ENCODE peak calls at places on chromosomes 5 and 9, in seven cellular contexts. One of them, this sample, is unnamed.

GRCh38 chr5:82749453-82749852 is 327.7 kb downstream of the TMEM167A start:
- DNase-seq in HCT116: no peak
- DNase-seq in HepG2: no peak
- DNase-seq in H1: no peak
- DNase-seq in GM12878: no peak
- DNase-seq in K562: no peak
- DNase-seq in SK-N-SH: peak
- DNase-seq in this sample: no peak

GRCh38 chr9:84315278-84315877 is 25.2 kb downstream of the SLC28A3 start:
- DNase-seq in HCT116: peak
- DNase-seq in HepG2: peak
- DNase-seq in H1: peak
- DNase-seq in GM12878: no peak
- DNase-seq in K562: peak
- DNase-seq in SK-N-SH: peak
- DNase-seq in this sample: peak

GRCh38 chr5:74667396-74667795 is 17.6 kb upstream of the HEXB start:
- DNase-seq in HCT116: no peak
- DNase-seq in HepG2: no peak
- DNase-seq in H1: no peak
- DNase-seq in GM12878: no peak
- DNase-seq in K562: no peak
- DNase-seq in SK-N-SH: no peak
- DNase-seq in this sample: no peak

GRCh38 chr5:170503970-170504525 is at the start of gene KCNIP1:
- DNase-seq in HCT116: no peak
- DNase-seq in HepG2: no peak
- DNase-seq in H1: peak
- DNase-seq in GM12878: no peak
- DNase-seq in K562: no peak
- DNase-seq in SK-N-SH: peak
- DNase-seq in this sample: no peak

GRCh38 chr9:69542048-69542447 is 130.1 kb downstream of the APBA1 start:
- DNase-seq in HCT116: no peak
- DNase-seq in HepG2: no peak
- DNase-seq in H1: no peak
- DNase-seq in GM12878: no peak
- DNase-seq in K562: no peak
- DNase-seq in SK-N-SH: no peak
- DNase-seq in this sample: no peak

GRCh38 chr9:86965627-86966395 is 18.5 kb upstream of the GAS1 start:
- DNase-seq in HCT116: no peak
- DNase-seq in HepG2: no peak
- DNase-seq in H1: no peak
- DNase-seq in GM12878: no peak
- DNase-seq in K562: no peak
- DNase-seq in SK-N-SH: no peak
- DNase-seq in this sample: no peak

GRCh38 chr5:175788155-175788787 is 83.1 kb upstream of the CPLX2 start:
- DNase-seq in HCT116: no peak
- DNase-seq in HepG2: no peak
- DNase-seq in H1: no peak
- DNase-seq in GM12878: no peak
- DNase-seq in K562: no peak
- DNase-seq in SK-N-SH: no peak
- DNase-seq in this sample: no peak

GRCh38 chr9:12463641-12464040 is 229.5 kb upstream of the TYRP1 start:
- DNase-seq in HCT116: no peak
- DNase-seq in HepG2: no peak
- DNase-seq in H1: no peak
- DNase-seq in GM12878: no peak
- DNase-seq in K562: no peak
- DNase-seq in SK-N-SH: no peak
- DNase-seq in this sample: no peak

GRCh38 chr5:69202497-69202896 is 13.1 kb downstream of the CENPH start:
- DNase-seq in HCT116: no peak
- DNase-seq in HepG2: no peak
- DNase-seq in H1: no peak
- DNase-seq in GM12878: no peak
- DNase-seq in K562: no peak
- DNase-seq in SK-N-SH: no peak
- DNase-seq in this sample: no peak

GRCh38 chr9:133957328-133957727 is 34.8 kb downstream of the VAV2 start:
- DNase-seq in HCT116: no peak
- DNase-seq in HepG2: no peak
- DNase-seq in H1: no peak
- DNase-seq in GM12878: no peak
- DNase-seq in K562: no peak
- DNase-seq in SK-N-SH: no peak
- DNase-seq in this sample: no peak

GRCh38 chr5:160488394-160488943 is 66.8 kb downstream of the PTTG1 start:
- DNase-seq in HCT116: no peak
- DNase-seq in HepG2: no peak
- DNase-seq in H1: no peak
- DNase-seq in GM12878: no peak
- DNase-seq in K562: no peak
- DNase-seq in SK-N-SH: no peak
- DNase-seq in this sample: no peak

GRCh38 chr9:16904655-16905054 is 34.2 kb upstream of the BNC2 start:
- DNase-seq in HCT116: no peak
- DNase-seq in HepG2: no peak
- DNase-seq in H1: no peak
- DNase-seq in GM12878: no peak
- DNase-seq in K562: no peak
- DNase-seq in SK-N-SH: no peak
- DNase-seq in this sample: no peak

GRCh38 chr5:73126381-73126780 is 6.0 kb downstream of the TMEM171 start:
- DNase-seq in HCT116: no peak
- DNase-seq in HepG2: no peak
- DNase-seq in H1: peak
- DNase-seq in GM12878: no peak
- DNase-seq in K562: no peak
- DNase-seq in SK-N-SH: no peak
- DNase-seq in this sample: no peak

GRCh38 chr9:16150501-16150900 is 597.7 kb downstream of the CCDC171 start:
- DNase-seq in HCT116: no peak
- DNase-seq in HepG2: no peak
- DNase-seq in H1: no peak
- DNase-seq in GM12878: no peak
- DNase-seq in K562: no peak
- DNase-seq in SK-N-SH: peak
- DNase-seq in this sample: no peak

GRCh38 chr9:124312290-124313265 is 54.8 kb downstream of the NEK6 start:
- DNase-seq in HCT116: no peak
- DNase-seq in HepG2: no peak
- DNase-seq in H1: no peak
- DNase-seq in GM12878: no peak
- DNase-seq in K562: peak
- DNase-seq in SK-N-SH: peak
- DNase-seq in this sample: no peak

GRCh38 chr5:109533847-109534272 is 124.1 kb upstream of the PJA2 start:
- DNase-seq in HCT116: no peak
- DNase-seq in HepG2: no peak
- DNase-seq in H1: no peak
- DNase-seq in GM12878: no peak
- DNase-seq in K562: no peak
- DNase-seq in SK-N-SH: peak
- DNase-seq in this sample: no peak

GRCh38 chr9:38380230-38380871 is 12.2 kb upstream of the ALDH1B1 start:
- DNase-seq in HCT116: no peak
- DNase-seq in HepG2: peak
- DNase-seq in H1: no peak
- DNase-seq in GM12878: no peak
- DNase-seq in K562: no peak
- DNase-seq in SK-N-SH: no peak
- DNase-seq in this sample: no peak

GRCh38 chr9:137435980-137436760 is 5.0 kb downstream of the ENTPD8 start:
- DNase-seq in HCT116: peak
- DNase-seq in HepG2: peak
- DNase-seq in H1: no peak
- DNase-seq in GM12878: no peak
- DNase-seq in K562: peak
- DNase-seq in SK-N-SH: peak
- DNase-seq in this sample: peak

GRCh38 chr9:134285215-134285845 is 40.9 kb upstream of the RXRA start:
- DNase-seq in HCT116: no peak
- DNase-seq in HepG2: no peak
- DNase-seq in H1: no peak
- DNase-seq in GM12878: no peak
- DNase-seq in K562: no peak
- DNase-seq in SK-N-SH: no peak
- DNase-seq in this sample: no peak

DNA sequence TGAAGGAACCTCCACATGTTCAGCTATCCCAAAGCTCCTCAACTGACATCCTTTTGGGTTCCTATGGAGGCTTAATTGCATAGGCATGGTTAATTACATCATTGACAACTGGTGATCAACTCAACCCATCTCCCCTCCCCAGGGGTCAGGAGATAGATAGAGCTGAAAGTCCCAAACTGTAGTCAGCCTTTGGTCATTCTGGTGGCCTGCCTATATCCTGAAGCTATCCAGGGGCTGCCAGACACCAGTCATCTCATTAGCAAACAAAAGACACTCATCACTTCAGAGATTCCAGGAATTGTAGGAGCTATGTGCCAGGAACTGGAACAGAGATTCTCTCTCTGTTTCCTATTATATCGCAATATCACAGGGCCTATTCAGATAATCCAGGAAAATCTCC is 646.6 kb upstream of the GRAMD2B start:
- DNase-seq in HCT116: no peak
- DNase-seq in HepG2: no peak
- DNase-seq in H1: no peak
- DNase-seq in GM12878: no peak
- DNase-seq in K562: no peak
- DNase-seq in SK-N-SH: no peak
- DNase-seq in this sample: no peak
- TF ChIP-seq JUND in HCT116: no peak
- TF ChIP-seq JUND in HepG2: no peak
- TF ChIP-seq JUND in H1: no peak
- TF ChIP-seq JUND in GM12878: no peak
- TF ChIP-seq JUND in K562: no peak
- TF ChIP-seq JUND in SK-N-SH: no peak
- TF ChIP-seq JUND in this sample: no peak

GRCh38 chr5:174501461-174502069 is 222.8 kb upstream of the MSX2 start:
- DNase-seq in HCT116: no peak
- DNase-seq in HepG2: no peak
- DNase-seq in H1: no peak
- DNase-seq in GM12878: no peak
- DNase-seq in K562: no peak
- DNase-seq in SK-N-SH: no peak
- DNase-seq in this sample: no peak

GRCh38 chr5:174503086-174503460 is 221.3 kb upstream of the MSX2 start:
- DNase-seq in HCT116: no peak
- DNase-seq in HepG2: no peak
- DNase-seq in H1: no peak
- DNase-seq in GM12878: no peak
- DNase-seq in K562: no peak
- DNase-seq in SK-N-SH: no peak
- DNase-seq in this sample: no peak

GRCh38 chr5:174505621-174506020 is 218.8 kb upstream of the MSX2 start:
- DNase-seq in HCT116: no peak
- DNase-seq in HepG2: no peak
- DNase-seq in H1: no peak
- DNase-seq in GM12878: no peak
- DNase-seq in K562: no peak
- DNase-seq in SK-N-SH: no peak
- DNase-seq in this sample: no peak

GRCh38 chr5:174504266-174504726 is 220.1 kb upstream of the MSX2 start:
- DNase-seq in HCT116: no peak
- DNase-seq in HepG2: no peak
- DNase-seq in H1: no peak
- DNase-seq in GM12878: no peak
- DNase-seq in K562: no peak
- DNase-seq in SK-N-SH: no peak
- DNase-seq in this sample: no peak

GRCh38 chr5:174503461-174504265 is 220.7 kb upstream of the MSX2 start:
- DNase-seq in HCT116: peak
- DNase-seq in HepG2: no peak
- DNase-seq in H1: no peak
- DNase-seq in GM12878: no peak
- DNase-seq in K562: no peak
- DNase-seq in SK-N-SH: no peak
- DNase-seq in this sample: no peak
- TF ChIP-seq JUND in HCT116: peak
- TF ChIP-seq JUND in HepG2: no peak
- TF ChIP-seq JUND in H1: no peak
- TF ChIP-seq JUND in GM12878: no peak
- TF ChIP-seq JUND in K562: no peak
- TF ChIP-seq JUND in SK-N-SH: no peak
- TF ChIP-seq JUND in this sample: peak

DNA sequence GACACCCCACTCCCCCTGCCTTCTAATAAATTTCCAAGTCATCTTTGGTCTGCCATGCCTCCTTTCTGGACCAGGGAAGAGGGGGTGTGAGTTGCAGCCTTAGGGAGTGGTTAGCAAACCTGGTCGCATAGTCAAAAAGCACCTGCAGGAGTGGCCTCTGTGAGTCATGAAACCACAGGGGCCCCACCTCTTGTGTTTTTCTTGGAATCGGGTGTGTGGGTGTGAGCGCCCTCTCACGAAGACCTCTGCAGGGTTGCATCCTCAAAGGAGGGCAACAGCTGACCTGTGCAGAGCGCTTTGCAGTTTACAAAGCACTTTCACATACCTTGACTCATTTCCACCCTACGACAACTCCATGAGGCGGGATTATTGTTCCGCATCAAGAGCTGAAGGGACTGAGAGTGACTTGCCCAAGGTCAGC is 36.8 kb upstream of the TEX48 start:
- DNase-seq in HCT116: peak
- DNase-seq in HepG2: no peak
- DNase-seq in H1: no peak
- DNase-seq in GM12878: no peak
- DNase-seq in K562: peak
- DNase-seq in SK-N-SH: no peak
- DNase-seq in this sample: no peak
- TF ChIP-seq JUND in HCT116: peak
- TF ChIP-seq JUND in HepG2: no peak
- TF ChIP-seq JUND in H1: no peak
- TF ChIP-seq JUND in GM12878: no peak
- TF ChIP-seq JUND in K562: peak
- TF ChIP-seq JUND in SK-N-SH: no peak
- TF ChIP-seq JUND in this sample: no peak

DNA sequence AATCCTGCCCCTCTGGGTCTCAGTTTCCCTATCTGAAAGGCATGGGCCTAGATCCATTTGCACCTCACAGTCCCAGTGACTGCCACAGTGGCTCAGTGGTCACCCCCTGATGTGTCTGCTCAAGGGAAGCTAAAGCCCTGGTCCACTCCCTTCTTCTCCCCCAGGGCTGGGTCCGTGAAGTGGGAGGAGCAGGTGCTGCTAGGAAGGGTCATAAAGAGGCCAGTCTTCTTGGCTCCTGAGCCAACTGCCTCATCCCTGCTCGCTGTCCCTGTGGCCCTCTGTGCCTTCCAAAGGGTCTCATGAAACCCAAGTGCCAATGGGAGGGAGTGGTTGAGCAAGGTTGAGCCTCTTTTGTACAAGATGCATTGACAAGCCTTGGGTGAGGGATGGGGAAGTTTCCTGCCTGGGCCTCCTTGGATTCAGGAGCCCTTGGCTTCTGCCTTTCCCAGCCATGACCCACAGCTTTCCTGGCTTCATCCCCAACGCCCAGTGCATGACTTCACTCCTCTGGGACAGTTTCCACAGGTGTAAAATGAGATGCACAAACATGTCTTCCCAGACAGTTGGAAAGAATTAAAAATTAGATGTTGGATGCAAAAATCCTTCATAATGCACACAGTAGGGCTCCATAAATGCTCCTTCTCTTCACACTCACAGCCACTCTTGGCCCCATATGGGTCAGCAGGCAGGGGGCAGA is 1.6 kb upstream of the SLC6A7 start:
- DNase-seq in HCT116: no peak
- DNase-seq in HepG2: no peak
- DNase-seq in H1: no peak
- DNase-seq in GM12878: no peak
- DNase-seq in K562: no peak
- DNase-seq in SK-N-SH: no peak
- DNase-seq in this sample: no peak
- TF ChIP-seq JUND in HCT116: no peak
- TF ChIP-seq JUND in HepG2: no peak
- TF ChIP-seq JUND in H1: no peak
- TF ChIP-seq JUND in GM12878: no peak
- TF ChIP-seq JUND in K562: no peak
- TF ChIP-seq JUND in SK-N-SH: no peak
- TF ChIP-seq JUND in this sample: no peak